ENCODE peak calls at places on chromosomes 16 and 17, in ten cellular contexts. J is tibial artery; S is Ammon's horn; C is Kasumi-1; P is lower lobe of right lung; R is CD4-positive, CD25-positive, alpha-beta regulatory T cell; U is stimulated activated CD4-positive, alpha-beta T cell treated with anti-CD3 and anti-CD28 coated beads, TNF-alpha, amount 100 ng/mL, for 1 hour; A is astrocyte of the hippocampus; G is lower leg skin; K is T-helper 9 cell. Z is an unnamed sample.

GRCh38 chr16:49961087-49961486 is 63.9 kb upstream of the CNEP1R1 start:
- DNase-seq in J (no peak), S (no peak), C (no peak), P (no peak), R (no peak), U (no peak), A (peak), G (no peak), K (no peak), Z (no peak)

GRCh38 chr17:60738287-60738686 is 60.6 kb downstream of the BCAS3 start:
- DNase-seq in J (no peak), S (no peak), C (no peak), P (no peak), R (no peak), U (no peak), A (no peak), G (no peak), K (no peak), Z (no peak)

GRCh38 chr17:41835800-41836549 is at the start of gene NT5C3B:
- DNase-seq in J (peak), S (peak), C (peak), P (peak), R (peak), U (no peak), A (peak), G (peak), K (peak), Z (no peak)

GRCh38 chr16:77825196-77825595 is 36.8 kb downstream of the VAT1L start:
- DNase-seq in J (no peak), S (no peak), C (no peak), P (no peak), R (no peak), U (no peak), A (no peak), G (no peak), K (no peak), Z (no peak)

GRCh38 chr17:69287168-69287567 is 39.8 kb downstream of the ABCA5 start:
- DNase-seq in J (no peak), S (no peak), C (no peak), P (no peak), R (no peak), U (no peak), A (no peak), G (no peak), K (no peak), Z (no peak)

GRCh38 chr17:50466371-50467113 is 2.1 kb downstream of the CHAD start:
- DNase-seq in J (no peak), S (no peak), C (no peak), P (no peak), R (no peak), U (no peak), A (no peak), G (no peak), K (no peak), Z (no peak)

GRCh38 chr17:29042679-29043538 is at the start of gene PIPOX:
- DNase-seq in J (no peak), S (peak), C (no peak), P (peak), R (no peak), U (no peak), A (peak), G (no peak), K (no peak), Z (no peak)

GRCh38 chr17:9837551-9838471 is 12.1 kb downstream of the GLP2R start:
- DNase-seq in J (peak), S (no peak), C (no peak), P (no peak), R (no peak), U (no peak), A (peak), G (peak), K (no peak), Z (no peak)

GRCh38 chr16:28202147-28202746 is 9.5 kb downstream of the XPO6 start:
- DNase-seq in J (no peak), S (no peak), C (peak), P (no peak), R (no peak), U (no peak), A (no peak), G (no peak), K (no peak), Z (no peak)

Z was measured in GF-D8.